ENCODE peak calls at places on chromosomes 12 and 14, in eight cellular contexts. F is endodermal cell; N is neural progenitor cell; R is CD4-positive, CD25-positive, alpha-beta regulatory T cell; L is small intestine; J is mucosa of descending colon; Y is naive thymus-derived CD4-positive, alpha-beta T cell; E is upper lobe of right lung. X is an unnamed sample. For H3K36me3, the result is how much of the 10 kb centered on the place peaks cover.

GRCh38 chr12:85350356-85350755 is 70.3 kb downstream of the ALX1 start:
- DNase-seq in F (peak), N (peak), R (no peak), L (no peak), J (no peak), Y (no peak), E (no peak), X (no peak)

GRCh38 chr12:69655616-69656336 is 43.3 kb downstream of the BEST3 start:
- DNase-seq in F (no peak), N (no peak), R (no peak), L (no peak), J (no peak), Y (no peak), E (no peak), X (peak)

GRCh38 chr14:99899578-99900178 is 106.5 kb downstream of the EML1 start:
- DNase-seq in F (no peak), N (no peak), R (no peak), L (no peak), J (no peak), Y (no peak), E (no peak), X (no peak)

GRCh38 chr12:9509464-9510166 is 98.1 kb downstream of the KLRB1 start:
- DNase-seq in F (no peak), N (no peak), R (no peak), L (no peak), J (no peak), Y (no peak), E (no peak), X (peak)

GRCh38 chr12:76311796-76312195 is 36.4 kb downstream of the BBS10 start:
- DNase-seq in F (no peak), N (no peak), R (no peak), L (no peak), J (no peak), Y (no peak), E (no peak), X (no peak)

GRCh38 chr14:99755629-99756603 is 37.3 kb upstream of the EML1 start:
- DNase-seq in F (no peak), N (no peak), R (no peak), L (no peak), J (peak), Y (no peak), E (peak), X (peak)

GRCh38 chr12:78951746-78952532 is 87.4 kb downstream of the SYT1 start:
- DNase-seq in F (no peak), N (peak), R (no peak), L (no peak), J (no peak), Y (no peak), E (no peak), X (no peak)

GRCh38 chr12:119671070-119671469 is 3.1 kb downstream of the PRKAB1 start:
- DNase-seq in F (no peak), N (no peak), R (no peak), L (no peak), J (no peak), Y (no peak), E (no peak), X (no peak)

GRCh38 chr14:34930591-34931069 is 52.2 kb upstream of the SRP54 start:
- DNase-seq in F (no peak), N (no peak), R (peak), L (peak), J (peak), Y (peak), E (no peak), X (no peak)

GRCh38 chr14:34693228-34693939 is 21.0 kb downstream of the CFL2 start:
- DNase-seq in F (peak), N (peak), R (no peak), L (peak), J (peak), Y (no peak), E (peak), X (no peak)

GRCh38 chr12:121451931-121452330 is 52.0 kb downstream of the RNF34 start:
- DNase-seq in F (no peak), N (no peak), R (no peak), L (peak), J (peak), Y (no peak), E (no peak), X (no peak)
- H3K36me3 ChIP-seq in F (under half), N (under half), R (under half), L (under half), J (under half), Y (under half), E (under half), X (under half)

GRCh38 chr12:53972722-53973092 is 219 bp upstream of the HOXC11 start:
- DNase-seq in F (no peak), N (no peak), R (no peak), L (no peak), J (no peak), Y (no peak), E (no peak), X (no peak)

GRCh38 chr12:53973093-53974042 is at the start of gene HOXC11:
- DNase-seq in F (peak), N (no peak), R (no peak), L (no peak), J (no peak), Y (no peak), E (no peak), X (peak)

GRCh38 chr12:53971686-53972085 is 1.2 kb upstream of the HOXC11 start:
- DNase-seq in F (no peak), N (no peak), R (no peak), L (no peak), J (no peak), Y (no peak), E (no peak), X (no peak)

GRCh38 chr12:53971129-53971528 is 1.8 kb upstream of the HOXC11 start:
- DNase-seq in F (no peak), N (no peak), R (no peak), L (no peak), J (no peak), Y (no peak), E (no peak), X (no peak)

DNA sequence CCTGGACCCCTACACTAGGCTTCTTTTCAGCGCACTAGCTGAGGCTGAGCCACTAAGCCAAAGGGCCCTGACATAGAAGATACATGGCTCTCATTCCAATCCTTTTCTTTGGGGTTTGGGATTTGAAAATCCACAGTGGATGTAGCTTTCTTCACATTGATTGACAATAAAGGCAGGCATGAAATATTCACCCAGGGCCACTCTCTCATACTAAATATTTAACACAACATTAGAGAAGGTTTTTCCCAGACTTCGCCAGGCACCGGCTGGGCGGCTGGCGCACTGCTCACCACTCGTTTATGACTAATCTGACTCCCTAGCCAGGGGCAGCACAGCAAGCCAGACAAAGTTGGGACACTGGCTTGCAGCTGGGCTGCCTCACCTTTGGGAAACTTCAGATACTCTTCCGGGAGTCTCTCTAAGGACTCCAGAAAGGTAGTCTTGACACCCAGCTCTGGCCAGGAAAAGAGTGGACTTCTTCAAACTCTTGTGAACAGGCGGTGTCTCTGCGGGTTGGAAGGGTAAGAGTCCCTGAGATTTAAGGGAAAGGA is 699 bp upstream of the HOXC11 start:
- DNase-seq in F (no peak), N (no peak), R (no peak), L (no peak), J (no peak), Y (no peak), E (no peak), X (peak)
- H3K4me3 ChIP-seq in F (no peak), N (no peak), R (no peak), L (no peak), J (no peak), Y (no peak), E (no peak), X (peak)

DNA sequence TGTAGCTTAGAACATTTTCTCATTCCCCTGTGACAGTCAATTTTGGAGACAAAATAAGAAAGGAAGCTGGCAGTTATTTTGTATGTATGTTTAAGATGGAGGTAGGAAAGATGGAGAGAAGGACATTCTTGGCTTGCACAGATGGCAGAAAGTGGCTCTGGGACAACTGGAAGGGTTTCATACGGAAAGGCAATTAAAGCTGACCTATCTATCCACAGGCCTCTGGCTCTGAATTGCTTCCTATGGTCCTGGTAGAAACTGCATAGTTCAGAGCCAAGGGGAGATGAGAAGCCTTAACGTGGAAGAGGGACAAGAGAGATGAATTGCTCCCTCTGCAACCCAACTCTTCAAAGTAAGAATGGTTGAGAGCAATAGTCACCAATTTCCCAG is 8.0 kb upstream of the NPFF start:
- DNase-seq in F (no peak), N (no peak), R (no peak), L (no peak), J (no peak), Y (no peak), E (no peak), X (no peak)
- H3K36me3 ChIP-seq in F (half or more), N (under half), R (half or more), L (under half), J (under half), Y (under half), E (half or more), X (half or more)

GRCh38 chr12:27506645-27507189 is 17.3 kb upstream of the PPFIBP1 start:
- DNase-seq in F (no peak), N (no peak), R (no peak), L (no peak), J (no peak), Y (no peak), E (no peak), X (no peak)
- H3K4me3 ChIP-seq in F (no peak), N (no peak), R (no peak), L (no peak), J (no peak), Y (no peak), E (no peak), X (no peak)

DNA sequence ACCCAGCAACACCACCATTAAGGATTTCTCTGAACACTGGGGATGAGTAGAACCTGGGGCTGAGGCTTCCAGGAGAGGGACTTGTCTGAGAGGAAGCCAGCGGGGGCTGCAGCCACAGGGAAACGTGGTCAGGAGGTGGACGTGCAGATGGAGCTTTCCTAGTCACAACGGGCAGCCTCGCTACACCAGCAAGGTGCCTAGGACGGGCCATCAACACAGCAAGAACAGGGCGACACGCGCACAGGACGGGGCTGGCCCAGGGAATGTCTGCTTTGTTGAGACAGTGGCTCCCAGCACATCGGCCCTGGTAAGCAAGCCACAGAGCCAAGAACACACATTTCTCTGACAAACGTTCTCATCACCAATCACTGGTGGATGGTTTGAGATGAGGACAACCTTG is 25.3 kb downstream of the ANKLE2 start:
- DNase-seq in F (peak), N (no peak), R (no peak), L (no peak), J (no peak), Y (no peak), E (no peak), X (no peak)
- H3K36me3 ChIP-seq in F (half or more), N (under half), R (half or more), L (under half), J (under half), Y (under half), E (half or more), X (half or more)

GRCh38 chr12:12559699-12560296 is 2.9 kb downstream of the DUSP16 start:
- DNase-seq in F (no peak), N (no peak), R (no peak), L (peak), J (no peak), Y (no peak), E (no peak), X (no peak)
- H3K4me3 ChIP-seq in F (peak), N (peak), R (peak), L (no peak), J (no peak), Y (no peak), E (peak), X (peak)

GRCh38 chr12:124420041-124420765 is 125.3 kb downstream of the RFLNA start:
- DNase-seq in F (no peak), N (no peak), R (no peak), L (no peak), J (no peak), Y (no peak), E (no peak), X (no peak)
- H3K36me3 ChIP-seq in F (under half), N (under half), R (under half), L (under half), J (under half), Y (under half), E (half or more), X (half or more)

DNA sequence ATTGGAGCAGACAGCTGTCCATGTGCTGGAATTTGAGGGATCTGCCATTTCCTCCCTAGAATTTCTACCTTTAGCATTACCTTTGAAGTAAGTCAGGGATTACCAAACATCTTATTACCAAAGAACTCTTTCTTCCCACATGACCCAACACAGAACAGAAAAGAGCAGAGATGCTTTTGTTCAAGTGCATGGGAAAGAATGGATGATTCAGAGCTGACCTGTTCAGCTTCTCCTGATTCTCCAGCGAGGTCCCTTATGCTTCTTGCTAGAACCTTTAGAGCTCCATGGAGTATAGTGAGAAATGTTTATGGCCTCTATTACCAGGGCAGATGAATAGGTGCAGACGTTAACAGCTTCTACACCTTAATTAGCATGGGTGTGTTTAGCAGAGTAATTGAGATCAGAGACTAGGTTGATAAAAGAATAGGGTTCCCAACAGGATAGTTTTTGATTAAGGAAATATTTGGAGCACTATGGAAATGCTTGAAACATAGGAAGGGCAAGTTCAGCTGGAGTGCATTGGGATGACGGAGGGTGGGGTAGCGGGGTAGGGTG is 223.6 kb downstream of the CACNA1C start:
- DNase-seq in F (no peak), N (no peak), R (no peak), L (peak), J (no peak), Y (no peak), E (no peak), X (no peak)
- H3K4me3 ChIP-seq in F (no peak), N (no peak), R (no peak), L (no peak), J (no peak), Y (no peak), E (no peak), X (no peak)

X was measured in MG63.